ENCODE peak calls at places on chromosomes 7 and 10, in eight cellular contexts. S is lower lobe of right lung, I is kidney, B is tibial artery, N is dorsolateral prefrontal cortex, P is stomach, Y is psoas muscle, K is right lobe of liver. L is an unnamed sample.

GRCh38 chr10:71237843-71238623 is 25.7 kb downstream of the UNC5B start:
- DNase-seq in Y (no peak), P (no peak), B (no peak), K (no peak), S (no peak), I (peak; percentile 18), N (no peak), L (no peak)

GRCh38 chr7:76047305-76047810 is 442 bp downstream of the STYXL1 start:
- DNase-seq in I (no peak), B (no peak), P (no peak), K (no peak), S (no peak), N (no peak), Y (no peak), L (no peak)

GRCh38 chr7:117152213-117153007 is 170.4 kb downstream of the WNT2 start:
- DNase-seq in P (no peak), B (no peak), I (no peak), Y (no peak), N (no peak), S (no peak), K (no peak), L (no peak)

GRCh38 chr7:152502813-152503790 is 67.3 kb upstream of the KMT2C start:
- DNase-seq in S (no peak), I (peak; percentile 54), K (no peak), Y (no peak), N (no peak), B (no peak), P (no peak), L (no peak)

GRCh38 chr10:115129752-115130151 is 36.6 kb downstream of the ATRNL1 start:
- DNase-seq in N (no peak), B (no peak), I (no peak), Y (no peak), S (no peak), P (no peak), K (no peak), L (no peak)

GRCh38 chr7:2462731-2463130 is 13.5 kb downstream of the GRIFIN start:
- DNase-seq in Y (no peak), K (no peak), P (no peak), S (no peak), I (no peak), N (no peak), B (no peak), L (no peak)

GRCh38 chr7:18570890-18571478 is 75.4 kb downstream of the HDAC9 start:
- DNase-seq in K (no peak), I (no peak), Y (no peak), S (no peak), B (no peak), N (no peak), P (no peak), L (no peak)

GRCh38 chr7:27910341-27910740 is 170.4 kb downstream of the TAX1BP1 start:
- DNase-seq in K (no peak), S (no peak), N (no peak), I (no peak), B (no peak), Y (no peak), P (no peak), L (no peak)

GRCh38 chr7:7944619-7945282 is 23.8 kb upstream of the GLCCI1 start:
- DNase-seq in B (no peak), S (no peak), N (no peak), I (peak; percentile 46), K (no peak), P (peak; percentile 32), Y (peak; percentile 31), L (peak; percentile 41)

GRCh38 chr7:127035203-127035849 is 217.4 kb downstream of the GRM8 start:
- DNase-seq in S (no peak), B (no peak), K (peak; percentile 35), N (no peak), I (no peak), P (no peak), Y (no peak), L (no peak)

GRCh38 chr7:140641532-140642191 is 1.0 kb upstream of the DENND2A start:
- DNase-seq in N (no peak), Y (no peak), S (no peak), I (no peak), K (no peak), P (no peak), B (peak; percentile 47), L (no peak)
- H3K27ac ChIP-seq in N (peak overlapping the region; percentile 55), Y (peak overlapping the region; percentile 46), S (peak overlapping the region; percentile 84), I (peak overlapping the region; percentile 63), K (peak overlapping the region; percentile 73), P (peak overlapping the region; percentile 81), B (peak overlapping the region; percentile 41), L (no peak overlapping the region)

GRCh38 chr7:150377116-150377979 is 1.8 kb upstream of the ZNF775 start:
- DNase-seq in Y (no peak), S (no peak), I (no peak), N (no peak), B (no peak), K (no peak), P (no peak), L (no peak)

GRCh38 chr7:150376560-150376959 is 2.6 kb upstream of the ZNF775 start:
- DNase-seq in I (no peak), S (no peak), P (no peak), N (no peak), B (no peak), Y (no peak), K (no peak), L (no peak)

GRCh38 chr7:150379590-150380379 is 655 bp downstream of the ZNF775 start:
- DNase-seq in I (no peak), Y (no peak), P (no peak), B (no peak), N (no peak), K (no peak), S (no peak), L (no peak)

GRCh38 chr7:150378853-150379589 is at the start of gene ZNF775:
- DNase-seq in Y (peak; percentile 98), K (peak; percentile 98), I (peak; percentile 99), S (peak; percentile 98), P (peak; percentile 97), N (peak; percentile 91), B (peak; percentile 98), L (peak; percentile 87)

DNA sequence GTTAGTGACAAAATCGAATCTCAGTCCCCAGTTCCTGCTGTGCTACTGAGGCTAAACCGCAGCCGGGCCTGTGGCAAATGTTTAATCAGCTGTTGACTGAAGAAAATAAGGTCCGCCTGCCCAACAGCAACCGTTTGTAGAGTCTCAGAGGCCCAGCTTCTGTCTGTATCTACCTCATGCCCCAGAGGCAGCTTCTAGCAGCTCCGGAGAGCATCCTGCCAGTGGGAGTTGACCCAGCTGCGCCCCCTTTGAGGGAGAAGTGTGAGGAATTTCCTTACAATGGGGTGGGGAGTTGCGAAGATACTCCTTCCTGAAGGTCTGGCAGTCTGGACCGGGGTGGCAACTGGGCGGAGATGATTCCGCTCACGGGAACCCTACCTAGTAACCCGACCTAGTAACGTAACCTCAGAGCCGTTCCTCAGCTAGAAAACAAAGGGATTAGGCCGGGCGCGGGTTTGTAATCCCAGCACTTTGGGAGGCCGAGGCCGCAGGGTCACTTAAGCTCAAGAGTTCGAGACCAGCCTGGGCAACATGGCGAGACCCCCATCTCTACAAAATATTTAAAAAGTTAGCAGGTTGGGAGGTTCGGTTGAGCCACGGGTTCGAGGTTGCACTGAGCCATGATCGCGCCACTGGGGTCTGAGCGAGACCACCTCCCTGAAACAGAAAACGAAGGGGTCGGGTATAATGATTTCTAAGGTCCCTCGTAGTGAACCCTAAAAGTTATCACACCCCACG is 846 bp upstream of the ZNF775 start:
- DNase-seq in S (no peak), Y (peak; percentile 44), B (no peak), N (no peak), P (peak; percentile 66), K (peak; percentile 56), I (peak; percentile 79), L (peak; percentile 20)
- TF ChIP-seq CTCF in S (peak; percentile 18), Y (no peak), B (no peak), N (peak; percentile 41), P (no peak), K (peak; percentile 6), I (no peak), L (no peak)

DNA sequence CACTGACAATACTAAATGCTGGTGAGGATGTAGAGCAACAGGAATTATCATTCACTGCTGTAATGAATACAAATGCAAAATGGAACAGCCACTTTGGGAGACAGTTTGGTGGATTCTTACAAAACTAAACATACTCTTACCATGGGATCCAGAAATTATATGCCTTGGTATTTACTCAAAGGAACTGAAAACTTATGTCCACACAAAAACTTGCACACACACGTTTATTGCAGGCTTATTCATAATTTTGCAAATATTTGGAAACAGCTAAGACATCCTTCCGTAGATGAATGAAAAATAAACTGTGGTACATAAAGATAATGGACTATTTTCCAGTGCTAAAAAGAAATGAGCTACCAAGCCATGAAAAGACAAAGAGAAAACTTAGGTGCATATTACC is 69.6 kb downstream of the SEM1 start:
- DNase-seq in S (no peak), I (no peak), K (no peak), B (no peak), Y (no peak), P (no peak), N (no peak), L (no peak)
- H3K27ac ChIP-seq in S (no peak overlapping the region), I (no peak overlapping the region), K (no peak overlapping the region), B (no peak overlapping the region), Y (no peak overlapping the region), P (no peak overlapping the region), N (no peak overlapping the region), L (no peak overlapping the region)

DNA sequence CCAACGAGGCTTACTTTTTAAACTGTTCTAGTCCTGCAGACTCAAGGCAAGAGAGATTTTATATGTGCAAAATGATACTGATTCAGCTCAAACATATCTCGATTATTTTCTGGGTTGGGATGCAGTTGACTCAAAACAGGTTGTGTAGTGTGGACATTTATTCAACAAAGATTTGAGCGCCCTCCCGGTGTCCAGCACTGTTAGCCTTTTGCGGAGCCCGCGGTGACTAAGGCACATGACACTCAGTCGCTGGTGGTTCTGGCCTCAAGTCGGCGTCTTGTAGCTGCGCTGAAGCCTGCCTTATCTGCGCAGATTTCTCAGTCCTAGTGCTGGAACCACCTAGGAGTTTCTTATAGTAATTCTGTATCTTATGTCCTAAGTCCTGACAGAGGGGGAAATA is 938 bp upstream of the CADPS2 start:
- DNase-seq in Y (peak; percentile 54), K (peak; percentile 81), B (peak; percentile 79), P (peak; percentile 78), I (peak; percentile 85), N (peak; percentile 55), S (peak; percentile 67), L (no peak)
- TF ChIP-seq CTCF in Y (no peak), K (peak; percentile 36), B (peak; percentile 20), P (no peak), I (peak; percentile 30), N (peak; percentile 38), S (peak; percentile 38), L (no peak)

DNA sequence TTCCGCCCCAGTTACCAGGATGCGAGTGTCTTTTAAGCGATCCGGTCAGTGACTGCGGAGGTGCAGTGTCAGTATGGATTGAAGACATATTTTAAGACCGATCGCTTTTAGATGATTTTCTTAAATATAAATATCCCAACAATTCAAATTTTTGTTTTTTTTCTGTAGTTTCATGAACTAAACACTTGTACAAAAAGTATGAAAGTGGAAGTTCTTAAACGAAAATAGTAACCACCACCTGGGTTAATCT is 858 bp downstream of the COMMD3 start:
- DNase-seq in Y (no peak), P (no peak), K (no peak), N (no peak), S (no peak), B (no peak), I (no peak), L (no peak)
- H3K27ac ChIP-seq in Y (peak overlapping the region; percentile 95), P (peak overlapping the region; percentile 91), K (peak overlapping the region; percentile 86), N (peak overlapping the region; percentile 96), S (peak overlapping the region; percentile 91), B (peak overlapping the region; percentile 93), I (peak overlapping the region; percentile 96), L (peak overlapping the region; percentile 74)